ENCODE peak calls at places on chromosome X, in five cellular contexts. B is sigmoid colon; H is naive thymus-derived CD4-positive, alpha-beta T cell; P is SJSA1; S is body of pancreas. Q is an unnamed sample.

GRCh38 chrX:123860506-123860840 is 620 bp downstream of the XIAP start:
- DNase-seq in B (no peak), H (peak), P (peak), S (no peak), Q (no peak)

GRCh38 chrX:47234583-47234982 is 1.8 kb downstream of the USP11 start:
- DNase-seq in B (no peak), H (no peak), P (no peak), S (no peak), Q (no peak)

GRCh38 chrX:107826286-107827136 is 845 bp downstream of the MID2 start:
- DNase-seq in B (peak), H (peak), P (peak), S (peak), Q (no peak)

GRCh38 chrX:9184231-9184630 is 150.3 kb upstream of the FAM9B start:
- DNase-seq in B (no peak), H (no peak), P (no peak), S (no peak), Q (no peak)

GRCh38 chrX:124023838-124024238 is 62.3 kb downstream of the STAG2 start:
- DNase-seq in B (no peak), H (no peak), P (peak), S (no peak), Q (no peak)

GRCh38 chrX:105975382-105975781 is 63.1 kb downstream of the SERPINA7 start:
- DNase-seq in B (no peak), H (no peak), P (no peak), S (no peak), Q (no peak)

GRCh38 chrX:72262077-72262476 is 15.0 kb downstream of the RPS4X start:
- DNase-seq in B (no peak), H (no peak), P (no peak), S (no peak), Q (no peak)

GRCh38 chrX:15292861-15293260 is 22.6 kb downstream of the ASB11 start:
- DNase-seq in B (no peak), H (no peak), P (no peak), S (no peak), Q (no peak)

GRCh38 chrX:153765138-153766079 is 1.4 kb downstream of the PLXNB3 start:
- DNase-seq in B (peak), H (no peak), P (no peak), S (peak), Q (no peak)

GRCh38 chrX:107825698-107826285 is at the start of gene MID2:
- DNase-seq in B (peak), H (peak), P (peak), S (peak), Q (no peak)

GRCh38 chrX:42149786-42150185 is 226.4 kb upstream of the CASK start:
- DNase-seq in B (no peak), H (no peak), P (no peak), S (no peak), Q (peak)

GRCh38 chrX:82676386-82676785 is 831.7 kb upstream of the POU3F4 start:
- DNase-seq in B (no peak), H (no peak), P (no peak), S (no peak), Q (no peak)

GRCh38 chrX:19739683-19740082 is 147.7 kb downstream of the SH3KBP1 start:
- DNase-seq in B (peak), H (no peak), P (peak), S (peak), Q (peak)

GRCh38 chrX:100647739-100648138 is 3.7 kb downstream of the SRPX2 start:
- DNase-seq in B (no peak), H (no peak), P (no peak), S (no peak), Q (no peak)

GRCh38 chrX:19257001-19257400 is 86.7 kb upstream of the PDHA1 start:
- DNase-seq in B (no peak), H (no peak), P (no peak), S (no peak), Q (no peak)

DNA sequence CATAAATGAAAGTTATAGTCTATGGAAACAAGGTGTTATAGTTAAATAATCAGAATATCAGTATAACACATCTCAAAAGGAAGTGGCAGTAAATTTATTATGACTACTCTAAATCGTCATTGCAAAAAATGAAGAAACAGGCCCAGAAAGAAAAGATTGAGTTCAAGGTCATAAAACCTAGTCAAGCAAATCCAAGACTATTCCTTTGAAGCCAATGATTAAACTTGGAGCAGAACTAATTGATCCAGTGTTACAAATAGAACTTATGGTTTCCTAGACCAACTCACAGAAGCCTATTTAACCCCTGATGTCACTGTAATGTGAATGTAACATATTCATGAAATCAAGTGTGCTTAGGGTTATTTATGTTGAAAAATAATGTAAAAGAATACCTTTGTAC is 1.9 kb downstream of the FAM199X start:
- DNase-seq in B (no peak), H (no peak), P (no peak), S (no peak), Q (no peak)
- H3K4me3 ChIP-seq in B (no peak), H (no peak), P (no peak), S (no peak), Q (peak)

GRCh38 chrX:56783450-56783831 is 54.4 kb downstream of the NBDY start:
- DNase-seq in B (peak), H (no peak), P (no peak), S (no peak), Q (no peak)
- H3K4me3 ChIP-seq in B (peak), H (no peak), P (no peak), S (no peak), Q (no peak)

GRCh38 chrX:24283122-24283789 is 30.6 kb downstream of the SUPT20HL2 start:
- DNase-seq in B (peak), H (no peak), P (no peak), S (no peak), Q (no peak)

GRCh38 chrX:24285082-24285481 is 28.8 kb downstream of the SUPT20HL2 start:
- DNase-seq in B (no peak), H (no peak), P (no peak), S (no peak), Q (no peak)

GRCh38 chrX:24277405-24277804 is 36.5 kb downstream of the SUPT20HL2 start:
- DNase-seq in B (no peak), H (no peak), P (no peak), S (no peak), Q (no peak)

GRCh38 chrX:24282381-24283121 is 31.3 kb downstream of the SUPT20HL2 start:
- DNase-seq in B (peak), H (no peak), P (no peak), S (peak), Q (no peak)
- H3K4me3 ChIP-seq in B (no peak), H (no peak), P (no peak), S (no peak), Q (no peak)

GRCh38 chrX:150506020-150506419 is 62.4 kb upstream of the MTM1 start:
- DNase-seq in B (no peak), H (no peak), P (no peak), S (no peak), Q (no peak)
- H3K4me3 ChIP-seq in B (no peak), H (no peak), P (no peak), S (no peak), Q (no peak)

GRCh38 chrX:103792916-103793540 is 16.4 kb downstream of the PLP1 start:
- DNase-seq in B (no peak), H (no peak), P (no peak), S (no peak), Q (peak)
- H3K4me3 ChIP-seq in B (no peak), H (no peak), P (no peak), S (no peak), Q (peak)

GRCh38 chrX:45306794-45307193 is 106.1 kb upstream of the DIPK2B start:
- DNase-seq in B (no peak), H (no peak), P (no peak), S (no peak), Q (no peak)
- H3K4me3 ChIP-seq in B (no peak), H (no peak), P (no peak), S (no peak), Q (no peak)

GRCh38 chrX:135095715-135096114 is 24.6 kb downstream of the ETDB start:
- DNase-seq in B (no peak), H (no peak), P (no peak), S (no peak), Q (no peak)

GRCh38 chrX:135094726-135095125 is 25.6 kb downstream of the ETDB start:
- DNase-seq in B (no peak), H (no peak), P (no peak), S (no peak), Q (no peak)

GRCh38 chrX:135099493-135099783 is 20.9 kb downstream of the ETDB start:
- DNase-seq in B (no peak), H (no peak), P (no peak), S (no peak), Q (no peak)
- H3K4me3 ChIP-seq in B (no peak), H (peak), P (no peak), S (no peak), Q (no peak)

GRCh38 chrX:132030264-132030663 is 7.2 kb downstream of the STK26 start:
- DNase-seq in B (no peak), H (no peak), P (no peak), S (no peak), Q (no peak)

GRCh38 chrX:132037479-132037993 is 14.4 kb downstream of the STK26 start:
- DNase-seq in B (no peak), H (no peak), P (no peak), S (no peak), Q (no peak)

GRCh38 chrX:132033166-132033565 is 10.1 kb downstream of the STK26 start:
- DNase-seq in B (no peak), H (no peak), P (no peak), S (no peak), Q (no peak)

GRCh38 chrX:132031867-132032266 is 8.8 kb downstream of the STK26 start:
- DNase-seq in B (no peak), H (no peak), P (no peak), S (no peak), Q (no peak)

GRCh38 chrX:132034648-132035047 is 11.5 kb downstream of the STK26 start:
- DNase-seq in B (no peak), H (no peak), P (no peak), S (no peak), Q (no peak)
- H3K4me3 ChIP-seq in B (no peak), H (no peak), P (no peak), S (no peak), Q (no peak)